ENCODE peak calls at places on chromosome 20, in five cellular contexts. W is cardiac fibroblast, I is endothelial cell, A is RWPE1, E is HCT116. J is an unnamed sample.

GRCh38 chr20:37346232-37346525 is 239 bp downstream of the SRC start:
- DNase-seq in A (peak; percentile 75), I (no peak), W (no peak), E (no peak), J (no peak)

GRCh38 chr20:17430515-17430914 is 100.7 kb downstream of the BFSP1 start:
- DNase-seq in I (no peak), W (no peak), E (no peak), A (no peak), J (no peak)

GRCh38 chr20:17630151-17630805 is 51.8 kb downstream of the RRBP1 start:
- DNase-seq in W (no peak), E (no peak), A (no peak), I (no peak), J (no peak)

GRCh38 chr20:51750037-51750769 is 18.0 kb downstream of the ATP9A start:
- DNase-seq in E (peak; percentile 96), I (no peak), W (peak; percentile 93), A (peak; percentile 99), J (no peak)

GRCh38 chr20:62307226-62308101 is 4.7 kb downstream of the ADRM1 start:
- DNase-seq in E (no peak), A (no peak), W (no peak), I (no peak), J (no peak)

GRCh38 chr20:18477821-18478220 is 10.6 kb downstream of the POLR3F start:
- DNase-seq in I (no peak), W (no peak), A (no peak), E (no peak), J (no peak)

GRCh38 chr20:38113401-38114325 is 51.4 kb downstream of the TGM2 start:
- DNase-seq in E (peak; percentile 27), W (no peak), I (peak; percentile 49), A (peak; percentile 46), J (no peak)

GRCh38 chr20:37364927-37365272 is 19.0 kb downstream of the SRC start:
- DNase-seq in E (no peak), I (no peak), A (no peak), W (no peak), J (no peak)

GRCh38 chr20:25237610-25238318 is 10.1 kb upstream of the PYGB start:
- DNase-seq in E (peak; percentile 94), A (peak; percentile 98), I (no peak), W (peak; percentile 100), J (no peak)

GRCh38 chr20:63978319-63979220 is 872 bp downstream of the SAMD10 start:
- DNase-seq in I (peak; percentile 66), A (peak; percentile 85), E (no peak), W (peak; percentile 32), J (peak; percentile 58)

GRCh38 chr20:46025376-46025783 is 3.6 kb upstream of the SLC12A5 start:
- DNase-seq in E (no peak), I (no peak), W (no peak), A (no peak), J (no peak)

GRCh38 chr20:49672109-49672681 is 41.5 kb downstream of the B4GALT5 start:
- DNase-seq in W (no peak), I (no peak), A (no peak), E (no peak), J (no peak)

GRCh38 chr20:13268943-13269342 is 47.9 kb downstream of the ISM1 start:
- DNase-seq in W (no peak), E (no peak), I (no peak), A (no peak), J (no peak)

GRCh38 chr20:50815162-50815989 is 20.5 kb downstream of the BCAS4 start:
- DNase-seq in W (peak; percentile 71), E (no peak), I (no peak), A (no peak), J (no peak)

GRCh38 chr20:36217226-36217625 is 19.1 kb upstream of the AAR2 start:
- DNase-seq in A (peak; percentile 48), E (peak; percentile 36), W (no peak), I (no peak), J (no peak)

GRCh38 chr20:53024121-53024520 is 52.0 kb downstream of the TSHZ2 start:
- DNase-seq in I (no peak), A (no peak), E (no peak), W (no peak), J (no peak)

GRCh38 chr20:46709459-46710148 is at the start of gene SLC2A10:
- DNase-seq in E (no peak), W (peak; percentile 61), I (peak; percentile 72), A (no peak), J (peak; percentile 60)

GRCh38 chr20:62707981-62708521 is 585 bp upstream of the NTSR1 start:
- DNase-seq in I (peak; percentile 50), E (peak; percentile 83), W (no peak), A (peak; percentile 79), J (peak; percentile 73)

GRCh38 chr20:16785221-16785620 is 37.1 kb downstream of the OTOR start:
- DNase-seq in W (peak; percentile 56), A (no peak), E (no peak), I (no peak), J (no peak)

GRCh38 chr20:51528263-51529026 is 14.1 kb downstream of the NFATC2 start:
- DNase-seq in W (no peak), I (no peak), A (no peak), E (no peak), J (no peak)

GRCh38 chr20:278181-278580 is 12.4 kb downstream of the C20orf96 start:
- DNase-seq in A (no peak), E (no peak), W (no peak), I (no peak), J (no peak)

GRCh38 chr20:277496-277781 is 13.1 kb downstream of the C20orf96 start:
- DNase-seq in I (no peak), A (no peak), E (no peak), W (no peak), J (no peak)

GRCh38 chr20:276620-277495 is 13.7 kb downstream of the C20orf96 start:
- DNase-seq in E (no peak), W (no peak), I (no peak), A (no peak), J (no peak)

GRCh38 chr20:275791-276190 is 14.8 kb downstream of the C20orf96 start:
- DNase-seq in E (no peak), W (no peak), I (no peak), A (no peak), J (no peak)

GRCh38 chr20:278607-279571 is 11.7 kb downstream of the C20orf96 start:
- DNase-seq in A (peak; percentile 78), E (no peak), I (peak; percentile 52), W (no peak), J (peak; percentile 61)
- TF ChIP-seq CTCF in A (peak; percentile 65), E (no peak), I (no peak), W (peak; percentile 5), J (no peak)

DNA sequence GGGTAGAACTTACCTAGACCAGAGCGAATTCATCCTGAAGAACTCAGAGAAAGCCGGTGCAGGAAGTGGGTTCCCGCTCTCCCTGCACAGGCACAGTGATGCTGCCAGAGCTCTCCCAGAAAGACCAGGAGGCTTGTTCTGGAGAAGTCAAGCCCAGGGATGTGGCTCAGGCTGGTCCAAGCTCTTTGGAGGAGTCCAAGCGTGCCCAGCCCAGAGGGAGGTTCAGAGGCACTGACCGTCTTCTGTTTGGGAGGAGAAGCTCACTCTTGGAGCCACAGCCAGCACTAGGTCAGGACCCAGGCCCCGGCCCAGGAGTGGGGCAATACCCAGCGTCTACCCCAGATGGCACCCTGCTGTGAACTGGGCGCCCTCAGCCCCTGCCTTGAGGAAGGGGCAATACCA is 1.5 kb upstream of the PMEPA1 start:
- DNase-seq in A (no peak), E (no peak), I (no peak), W (no peak), J (no peak)
- TF ChIP-seq CTCF in A (no peak), E (no peak), I (no peak), W (no peak), J (no peak)

GRCh38 chr20:60993647-60994046 is 258.4 kb upstream of the CDH4 start:
- DNase-seq in E (no peak), A (no peak), W (no peak), I (peak; percentile 10), J (peak; percentile 24)
- TF ChIP-seq CTCF in E (no peak), A (no peak), W (peak; percentile 4), I (peak; percentile 26), J (no peak)

DNA sequence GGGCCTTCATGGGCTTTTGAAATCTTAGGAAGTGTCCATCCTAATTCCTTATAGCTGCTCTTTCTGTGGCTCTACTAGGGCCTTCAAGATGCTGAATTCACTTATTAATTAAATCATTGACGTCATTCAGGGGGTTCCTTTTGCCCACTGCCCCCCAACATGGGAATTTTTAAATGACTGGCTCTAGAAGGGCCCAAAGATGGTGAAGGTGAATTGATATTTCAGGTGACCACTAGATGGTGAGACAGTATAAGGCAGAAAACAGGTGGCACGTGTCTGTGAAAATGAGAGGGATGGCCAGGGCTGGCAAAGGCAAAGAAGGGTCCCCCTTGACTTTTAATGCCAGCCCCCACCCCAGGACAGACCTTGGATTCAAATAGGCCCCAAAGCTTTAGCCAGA is 11.8 kb downstream of the GNAS start:
- DNase-seq in I (no peak), W (no peak), A (no peak), E (no peak), J (no peak)
- TF ChIP-seq CTCF in I (no peak), W (no peak), A (peak; percentile 53), E (peak; percentile 56), J (no peak)

GRCh38 chr20:60139663-60140446 is 181.6 kb downstream of the CDH26 start:
- DNase-seq in E (no peak), I (no peak), A (no peak), W (peak; percentile 43), J (no peak)
- TF ChIP-seq CTCF in E (no peak), I (no peak), A (no peak), W (no peak), J (no peak)

DNA sequence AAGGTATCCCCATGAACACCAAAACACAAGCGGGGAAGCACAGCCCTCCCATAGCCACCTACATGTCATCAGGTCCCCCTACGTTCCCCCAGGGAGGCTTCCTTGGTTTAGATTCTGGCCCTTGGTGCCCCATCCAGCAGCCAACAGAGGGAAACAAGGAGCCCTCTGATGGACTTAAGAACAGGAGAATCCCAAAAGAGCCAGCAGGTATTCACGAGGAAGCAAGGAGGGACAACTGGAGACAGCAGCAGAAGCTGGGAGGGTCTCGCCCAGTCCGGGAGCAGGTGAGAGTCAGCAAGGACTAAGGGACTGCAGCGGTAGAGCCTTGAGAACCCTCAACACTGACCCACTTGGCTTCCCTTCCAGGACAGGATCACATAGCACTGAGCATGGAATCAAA is 58.4 kb upstream of the TOP1 start:
- DNase-seq in E (no peak), A (no peak), I (no peak), W (peak; percentile 10), J (no peak)
- TF ChIP-seq CTCF in E (no peak), A (no peak), I (no peak), W (peak; percentile 25), J (no peak)

DNA sequence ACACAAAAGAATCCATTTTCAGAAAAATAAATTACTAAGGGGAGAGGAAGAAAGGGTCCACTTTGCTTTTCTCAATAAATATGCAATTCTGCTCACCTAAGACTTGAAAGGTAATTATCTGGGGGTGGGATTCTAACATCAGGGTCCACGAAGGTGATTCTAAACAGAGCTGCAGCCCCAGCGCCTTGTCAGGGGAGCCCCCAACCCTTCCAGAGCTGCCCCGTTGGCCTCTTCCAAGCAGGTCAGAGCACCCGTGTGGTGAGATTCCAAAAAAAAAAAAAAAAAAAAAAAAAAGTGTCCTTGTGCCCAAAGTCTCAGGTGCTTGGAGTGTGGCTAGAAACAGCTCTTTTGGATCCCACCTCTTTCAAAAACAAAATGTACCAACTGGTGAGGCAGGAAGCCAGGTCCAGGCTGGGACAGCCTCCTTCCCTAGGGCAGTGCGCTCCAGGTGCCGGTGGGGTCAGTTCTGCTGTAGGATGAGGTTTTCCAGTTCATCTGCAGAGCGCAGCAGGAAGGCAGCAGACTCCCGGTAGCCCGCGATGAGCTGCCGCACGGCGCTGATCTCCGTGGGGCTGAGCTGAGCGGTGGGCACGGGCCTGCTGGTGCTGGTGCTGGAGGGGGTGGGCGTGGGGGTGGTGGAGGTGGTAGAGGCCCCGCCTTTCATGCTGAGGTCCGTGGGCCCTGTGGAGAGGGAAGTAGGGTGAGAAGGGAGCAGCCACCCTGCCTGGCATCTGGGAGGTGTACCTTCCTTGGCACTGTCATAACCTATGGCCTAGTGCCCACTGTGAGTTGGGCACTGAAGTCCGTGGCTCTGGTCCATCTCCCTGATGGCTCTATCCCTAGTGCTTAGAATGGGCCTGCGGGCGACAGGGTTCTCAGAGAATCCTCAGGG is 89.3 kb downstream of the ASXL1 start:
- DNase-seq in E (no peak), W (no peak), I (no peak), A (no peak), J (no peak)
- TF ChIP-seq CTCF in E (no peak), W (no peak), I (no peak), A (no peak), J (no peak)

J was measured in glutamatergic neuron.